ENCODE peak calls at places on chromosomes 12 and 14, in four cellular contexts. One of them, this sample, is unnamed.

GRCh38 chr12:67752226-67752732 is 103.7 kb downstream of the DYRK2 start:
- DNase-seq in SIG-M5: no peak
- DNase-seq in T-helper 9 cell: no peak
- DNase-seq in Daoy: no peak
- DNase-seq in this sample: no peak

GRCh38 chr14:60510254-60510975 is 1.5 kb downstream of the SIX6 start:
- DNase-seq in SIG-M5: no peak
- DNase-seq in T-helper 9 cell: no peak
- DNase-seq in Daoy: no peak
- DNase-seq in this sample: no peak

GRCh38 chr12:50542448-50542847 is 37.7 kb downstream of the DIP2B start:
- DNase-seq in SIG-M5: no peak
- DNase-seq in T-helper 9 cell: no peak
- DNase-seq in Daoy: peak
- DNase-seq in this sample: no peak

GRCh38 chr14:79091381-79091963 is 921.3 kb downstream of the NRXN3 start:
- DNase-seq in SIG-M5: no peak
- DNase-seq in T-helper 9 cell: no peak
- DNase-seq in Daoy: no peak
- DNase-seq in this sample: no peak

GRCh38 chr12:75955251-75955650 is 76.3 kb downstream of the PHLDA1 start:
- DNase-seq in SIG-M5: no peak
- DNase-seq in T-helper 9 cell: no peak
- DNase-seq in Daoy: no peak
- DNase-seq in this sample: no peak

GRCh38 chr14:57413849-57414248 is 23.5 kb downstream of the NAA30 start:
- DNase-seq in SIG-M5: no peak
- DNase-seq in T-helper 9 cell: no peak
- DNase-seq in Daoy: no peak
- DNase-seq in this sample: no peak

GRCh38 chr12:64590183-64590582 is 20.1 kb upstream of the RASSF3 start:
- DNase-seq in SIG-M5: no peak
- DNase-seq in T-helper 9 cell: no peak
- DNase-seq in Daoy: no peak
- DNase-seq in this sample: no peak

GRCh38 chr14:92160619-92161018 is 38.9 kb downstream of the CPSF2 start:
- DNase-seq in SIG-M5: no peak
- DNase-seq in T-helper 9 cell: no peak
- DNase-seq in Daoy: no peak
- DNase-seq in this sample: no peak

GRCh38 chr14:67420102-67420739 is 8.3 kb upstream of the PLEK2 start:
- DNase-seq in SIG-M5: no peak
- DNase-seq in T-helper 9 cell: peak
- DNase-seq in Daoy: peak
- DNase-seq in this sample: no peak

GRCh38 chr14:91228112-91229004 is 16.1 kb downstream of the GPR68 start:
- DNase-seq in SIG-M5: no peak
- DNase-seq in T-helper 9 cell: peak
- DNase-seq in Daoy: peak
- DNase-seq in this sample: peak

GRCh38 chr14:33655421-33655820 is 295.5 kb downstream of the EGLN3 start:
- DNase-seq in SIG-M5: no peak
- DNase-seq in T-helper 9 cell: no peak
- DNase-seq in Daoy: no peak
- DNase-seq in this sample: no peak

GRCh38 chr12:129049917-129050316 is 196.6 kb downstream of the GLT1D1 start:
- DNase-seq in SIG-M5: no peak
- DNase-seq in T-helper 9 cell: no peak
- DNase-seq in Daoy: peak
- DNase-seq in this sample: no peak

GRCh38 chr12:98635657-98636323 is 8.8 kb downstream of the IKBIP start:
- DNase-seq in SIG-M5: no peak
- DNase-seq in T-helper 9 cell: no peak
- DNase-seq in Daoy: peak
- DNase-seq in this sample: no peak

GRCh38 chr12:108823804-108824203 is 33.6 kb downstream of the SSH1 start:
- DNase-seq in SIG-M5: no peak
- DNase-seq in T-helper 9 cell: no peak
- DNase-seq in Daoy: peak
- DNase-seq in this sample: no peak

GRCh38 chr12:1916396-1917171 is 1.9 kb downstream of the CACNA2D4 start:
- DNase-seq in SIG-M5: no peak
- DNase-seq in T-helper 9 cell: no peak
- DNase-seq in Daoy: peak
- DNase-seq in this sample: no peak